ENCODE peak calls at places on chromosomes 12 and 14, in ten cellular contexts. S, T, O, E, W, H, C, M, K and D are unnamed samples. For H3K4me1, the result is how much of the 10 kb centered on the place peaks cover.

GRCh38 chr12:990308-990648 is 745 bp upstream of the ERC1 start:
- DNase-seq in K (no peak), O (peak), W (peak), M (peak), S (peak), H (peak), E (peak), C (peak), T (peak), D (peak)

GRCh38 chr14:58107947-58108552 is 44.0 kb downstream of the ARMH4 start:
- DNase-seq in H (no peak), W (peak), T (peak), C (peak), M (no peak), S (no peak), E (peak), K (no peak), O (no peak), D (no peak)

GRCh38 chr14:23648764-23649460 is 12.7 kb downstream of the DHRS2 start:
- DNase-seq in K (no peak), H (no peak), C (no peak), T (no peak), O (no peak), S (no peak), W (no peak), M (no peak), E (no peak), D (no peak)

GRCh38 chr14:32201816-32202467 is at the start of gene RNU6-7:
- DNase-seq in S (no peak), O (no peak), W (no peak), H (peak), K (peak), C (peak), E (peak), M (no peak), T (peak), D (no peak)

GRCh38 chr14:95261616-95262510 is 57.8 kb downstream of the CLMN start:
- DNase-seq in M (no peak), S (no peak), W (no peak), H (peak), K (no peak), T (no peak), E (no peak), C (no peak), O (no peak), D (no peak)

GRCh38 chr12:76192416-76192815 is 107.9 kb upstream of the NAP1L1 start:
- DNase-seq in O (no peak), H (no peak), T (no peak), M (no peak), W (no peak), K (no peak), E (no peak), C (no peak), S (no peak), D (no peak)

GRCh38 chr12:38508246-38508645 is 191.7 kb downstream of the ALG10B start:
- DNase-seq in T (no peak), S (no peak), E (no peak), C (no peak), W (no peak), O (no peak), H (no peak), K (no peak), M (peak), D (peak)

GRCh38 chr12:69682136-69682755 is 16.9 kb downstream of the BEST3 start:
- DNase-seq in M (no peak), T (no peak), K (no peak), W (no peak), H (no peak), S (no peak), C (no peak), E (no peak), O (no peak), D (no peak)

GRCh38 chr14:96091941-96092411 is 52.8 kb downstream of the C14orf132 start:
- DNase-seq in O (peak), M (peak), W (no peak), T (no peak), K (no peak), C (no peak), E (no peak), H (peak), S (no peak), D (no peak)

GRCh38 chr14:58746261-58746660 is 108.5 kb downstream of the DACT1 start:
- DNase-seq in K (no peak), H (no peak), C (peak), M (no peak), T (no peak), O (peak), W (peak), S (no peak), E (no peak), D (no peak)

GRCh38 chr12:67091204-67091603 is 178.0 kb upstream of the CAND1 start:
- DNase-seq in S (no peak), O (no peak), T (no peak), C (no peak), W (no peak), H (no peak), M (no peak), K (no peak), E (no peak), D (no peak)

GRCh38 chr12:9588749-9589148 is 19.0 kb downstream of the KLRB1 start:
- DNase-seq in O (no peak), E (no peak), K (no peak), H (no peak), M (no peak), W (no peak), C (no peak), S (no peak), T (no peak), D (no peak)

GRCh38 chr12:114152066-114152465 is 185.9 kb upstream of the RBM19 start:
- DNase-seq in C (no peak), S (no peak), E (no peak), T (no peak), K (no peak), M (no peak), O (no peak), W (no peak), H (no peak), D (no peak)

GRCh38 chr14:101588990-101589389 is 27.7 kb downstream of the DIO3 start:
- DNase-seq in M (no peak), S (no peak), W (no peak), H (no peak), K (no peak), T (no peak), E (no peak), O (peak), C (no peak), D (no peak)

GRCh38 chr14:105299654-105300541 is 903 bp downstream of the BRF1 start:
- DNase-seq in E (peak), K (no peak), M (no peak), W (no peak), O (peak), S (no peak), T (no peak), C (peak), H (peak), D (no peak)

GRCh38 chr12:126747530-126748149 is 1519.3 kb upstream of the TMEM132C start:
- DNase-seq in S (peak), E (no peak), C (no peak), H (no peak), O (peak), M (no peak), W (peak), T (peak), K (peak), D (peak)

GRCh38 chr14:105092912-105093425 is 27.7 kb upstream of the GPR132 start:
- DNase-seq in H (peak), W (peak), E (peak), S (peak), M (peak), C (peak), T (no peak), K (no peak), O (peak), D (peak)

GRCh38 chr14:75221797-75222196 is 45.4 kb upstream of the TMED10 start:
- DNase-seq in K (no peak), C (no peak), E (no peak), O (no peak), M (no peak), T (no peak), W (no peak), S (no peak), H (no peak), D (no peak)

GRCh38 chr14:75222208-75222701 is 45.8 kb upstream of the TMED10 start:
- DNase-seq in C (peak), M (no peak), O (peak), K (no peak), E (no peak), T (peak), W (no peak), S (no peak), H (peak), D (peak)

GRCh38 chr14:75226755-75227544 is 50.5 kb upstream of the TMED10 start:
- DNase-seq in K (no peak), H (no peak), O (no peak), M (no peak), E (no peak), C (no peak), S (peak), W (peak), T (no peak), D (no peak)

GRCh38 chr14:75224561-75224960 is 48.1 kb upstream of the TMED10 start:
- DNase-seq in T (no peak), C (peak), W (no peak), E (no peak), S (no peak), K (no peak), O (no peak), H (no peak), M (no peak), D (no peak)

GRCh38 chr14:75223664-75224154 is 47.3 kb upstream of the TMED10 start:
- DNase-seq in K (no peak), H (peak), T (peak), C (peak), O (no peak), W (peak), S (no peak), E (no peak), M (no peak), D (no peak)
- H3K4me3 ChIP-seq in K (no peak), H (no peak), T (no peak), C (no peak), O (no peak), W (no peak), S (no peak), E (no peak), M (no peak), D (no peak)

DNA sequence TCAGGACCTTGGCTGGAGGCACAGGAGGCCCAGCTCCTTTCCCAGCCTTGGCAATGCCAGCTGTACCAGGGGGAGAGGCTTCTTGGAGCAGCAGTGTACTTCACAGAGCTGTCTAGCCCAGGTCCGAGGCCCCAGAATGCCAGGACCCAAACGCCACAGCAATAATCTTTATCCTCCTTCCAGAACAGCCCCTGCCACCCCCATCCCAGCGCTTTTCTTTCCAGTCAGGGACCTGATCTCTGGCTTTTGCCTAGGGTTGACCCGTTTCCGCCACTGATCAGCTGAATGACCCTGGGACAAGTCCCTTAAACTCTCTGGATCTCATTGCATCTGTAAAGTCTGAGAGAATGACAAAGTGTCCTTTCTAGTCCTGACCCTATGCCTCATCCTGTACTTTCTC is 5.1 kb downstream of the LAG3 start:
- DNase-seq in M (no peak), H (no peak), K (no peak), S (no peak), T (no peak), O (peak), E (no peak), W (no peak), C (no peak), D (no peak)
- H3K27ac ChIP-seq in M (no peak), H (no peak), K (no peak), S (peak), T (no peak), O (no peak), E (peak), W (no peak), C (no peak), D (no peak)

GRCh38 chr14:48553443-48553842 is 878.0 kb upstream of the MDGA2 start:
- DNase-seq in H (no peak), K (no peak), W (no peak), E (no peak), M (no peak), O (no peak), C (no peak), T (peak), S (no peak), D (no peak)
- H3K4me1 ChIP-seq in H (under half), K (under half), W (under half), E (under half), M (under half), O (under half), C (under half), T (under half), S (under half), D (under half)

GRCh38 chr12:12721251-12721689 is 4.1 kb downstream of the CDKN1B start:
- DNase-seq in C (no peak), T (no peak), W (peak), K (no peak), S (no peak), E (no peak), H (no peak), M (no peak), O (no peak), D (no peak)
- H3K4me3 ChIP-seq in C (no peak), T (no peak), W (no peak), K (peak), S (no peak), E (no peak), H (no peak), M (peak), O (peak), D (peak)

GRCh38 chr14:50039734-50040400 is 76.5 kb downstream of the VCPKMT start:
- DNase-seq in E (no peak), O (no peak), H (peak), T (no peak), M (peak), W (no peak), C (peak), K (no peak), S (no peak), D (peak)
- H3K27ac ChIP-seq in E (no peak), O (peak), H (no peak), T (no peak), M (peak), W (peak), C (peak), K (peak), S (peak), D (peak)

DNA sequence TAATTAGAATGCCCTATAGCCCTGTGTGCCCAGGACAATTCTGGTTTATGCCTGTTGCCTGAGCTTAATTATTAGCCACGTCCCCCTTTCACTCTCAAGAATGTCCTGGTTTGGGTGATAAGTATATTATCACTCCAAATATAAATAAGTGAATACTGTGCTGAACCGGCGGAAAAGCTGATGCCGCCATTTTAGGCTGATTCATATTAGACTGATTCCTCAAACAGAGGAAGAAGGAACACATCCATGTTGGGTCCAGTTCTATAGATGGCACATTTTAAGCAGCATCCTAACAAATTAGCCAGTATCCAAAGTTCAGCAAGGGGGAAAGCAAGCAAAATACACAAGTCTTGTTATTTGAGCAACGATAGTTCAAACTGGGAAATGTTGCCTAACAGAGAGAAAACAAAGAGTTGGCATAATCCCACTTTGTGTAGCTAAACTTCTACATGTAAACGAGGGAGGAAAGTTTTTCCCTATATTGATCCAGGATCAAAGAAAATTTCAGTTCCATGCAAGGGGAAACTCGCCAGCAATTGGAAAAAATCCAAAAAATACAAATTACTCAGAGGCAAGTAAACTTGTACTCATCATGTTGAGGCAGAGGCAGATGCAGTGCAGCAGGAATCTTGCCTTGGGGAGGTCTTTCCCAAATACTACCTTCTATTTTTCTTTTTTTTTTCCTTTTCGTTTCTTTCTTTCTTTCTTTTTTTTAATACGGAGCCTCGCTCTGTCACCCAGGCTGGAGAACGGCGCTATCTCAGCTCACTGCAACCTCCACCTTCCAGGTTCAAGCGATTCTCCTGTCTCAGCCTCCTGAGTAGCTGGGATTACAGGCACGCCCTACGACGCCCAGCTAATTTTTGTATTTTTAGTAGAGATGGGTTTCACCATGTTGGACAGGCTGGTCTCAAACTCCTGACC is 96.2 kb downstream of the ITPR2 start:
- DNase-seq in K (no peak), C (no peak), E (no peak), O (peak), S (no peak), H (no peak), T (no peak), M (no peak), W (no peak), D (no peak)
- H3K4me1 ChIP-seq in K (under half), C (under half), E (under half), O (under half), S (under half), H (under half), T (under half), M (under half), W (under half), D (under half)